ENCODE peak calls at places on chromosomes 1 and 21, in eight cellular contexts. J is psoas muscle; E is MM.1S; I is breast epithelium; T is endodermal cell; B is uterus; O is IMR-90; Z is CD8-positive, alpha-beta memory T cell. X is an unnamed sample.

GRCh38 chr21:39660596-39660995 is 47.9 kb downstream of the B3GALT5 start:
- DNase-seq in J (no peak), E (no peak), I (no peak), T (peak; percentile 60), B (peak; percentile 31), O (peak; percentile 83), Z (no peak), X (peak; percentile 23)

GRCh38 chr1:19734472-19734999 is 65.2 kb downstream of the TMCO4 start:
- DNase-seq in J (no peak), E (no peak), I (no peak), T (no peak), B (no peak), O (peak; percentile 27), Z (no peak), X (no peak)

GRCh38 chr1:19395678-19396192 is 83.6 kb downstream of the SLC66A1 start:
- DNase-seq in J (no peak), E (no peak), I (no peak), T (no peak), B (no peak), O (peak; percentile 83), Z (no peak), X (peak; percentile 74)

GRCh38 chr1:88984553-88984945 is 7.9 kb downstream of the KYAT3 start:
- DNase-seq in J (no peak), E (no peak), I (no peak), T (no peak), B (no peak), O (no peak), Z (no peak), X (no peak)

GRCh38 chr1:175572932-175573871 is 170.2 kb downstream of the TNR start:
- DNase-seq in J (no peak), E (no peak), I (no peak), T (no peak), B (peak; percentile 28), O (no peak), Z (no peak), X (peak; percentile 41)

GRCh38 chr1:153578936-153579335 is 13.3 kb upstream of the S100A2 start:
- DNase-seq in J (no peak), E (no peak), I (no peak), T (peak; percentile 69), B (no peak), O (no peak), Z (no peak), X (no peak)

GRCh38 chr1:33140153-33141149 is 41.4 kb downstream of the TRIM62 start:
- DNase-seq in J (no peak), E (no peak), I (peak; percentile 38), T (peak; percentile 84), B (no peak), O (peak; percentile 61), Z (no peak), X (peak; percentile 31)

GRCh38 chr1:212281589-212281988 is 3.6 kb upstream of the PPP2R5A start:
- DNase-seq in J (no peak), E (no peak), I (no peak), T (no peak), B (no peak), O (peak; percentile 90), Z (no peak), X (no peak)

GRCh38 chr21:33196956-33197374 is 32.8 kb upstream of the IFNAR2 start:
- DNase-seq in J (peak; percentile 58), E (peak; percentile 81), I (no peak), T (peak; percentile 91), B (peak; percentile 51), O (peak; percentile 62), Z (peak; percentile 32), X (peak; percentile 70)

GRCh38 chr1:181159451-181160151 is 71.1 kb downstream of the IER5 start:
- DNase-seq in J (no peak), E (peak; percentile 83), I (no peak), T (no peak), B (peak; percentile 29), O (peak; percentile 55), Z (peak; percentile 42), X (peak; percentile 98)

GRCh38 chr1:207825719-207826556 is 74.1 kb downstream of the CD46 start:
- DNase-seq in J (peak; percentile 82), E (peak; percentile 96), I (no peak), T (no peak), B (peak; percentile 50), O (peak; percentile 63), Z (peak; percentile 60), X (no peak)

GRCh38 chr21:9739240-9739639 is 782.1 kb upstream of the TPTE start:
- DNase-seq in J (no peak), E (no peak), I (no peak), T (no peak), B (no peak), O (no peak), Z (no peak), X (no peak)

GRCh38 chr1:169933999-169934725 is 40.5 kb upstream of the SCYL3 start:
- DNase-seq in J (no peak), E (no peak), I (no peak), T (no peak), B (no peak), O (no peak), Z (no peak), X (no peak)

GRCh38 chr1:235919797-235920475 is 53.2 kb upstream of the LYST start:
- DNase-seq in J (no peak), E (no peak), I (no peak), T (peak; percentile 78), B (no peak), O (peak; percentile 84), Z (no peak), X (peak; percentile 75)

GRCh38 chr1:169999357-169999756 is 75.1 kb downstream of the KIFAP3 start:
- DNase-seq in J (no peak), E (no peak), I (no peak), T (no peak), B (peak; percentile 44), O (peak; percentile 84), Z (no peak), X (peak; percentile 65)

GRCh38 chr1:65027699-65028358 is 61.5 kb upstream of the JAK1 start:
- DNase-seq in J (peak; percentile 82), E (no peak), I (peak; percentile 85), T (no peak), B (peak; percentile 43), O (no peak), Z (no peak), X (no peak)

GRCh38 chr1:206855863-206856262 is 9.6 kb upstream of the IL20 start:
- DNase-seq in J (no peak), E (no peak), I (no peak), T (no peak), B (no peak), O (no peak), Z (no peak), X (no peak)

GRCh38 chr1:117051224-117052064 is 8.7 kb upstream of the TTF2 start:
- DNase-seq in J (no peak), E (no peak), I (peak; percentile 52), T (no peak), B (no peak), O (no peak), Z (no peak), X (peak; percentile 13)

GRCh38 chr1:49408346-49408745 is 615.4 kb downstream of the AGBL4 start:
- DNase-seq in J (no peak), E (no peak), I (no peak), T (no peak), B (no peak), O (no peak), Z (no peak), X (no peak)

GRCh38 chr1:145983206-145983675 is 13.1 kb downstream of the TXNIP start:
- DNase-seq in J (peak; percentile 86), E (no peak), I (peak; percentile 55), T (no peak), B (peak; percentile 47), O (no peak), Z (no peak), X (no peak)

GRCh38 chr1:174040387-174040786 is 18.2 kb upstream of the RC3H1 start:
- DNase-seq in J (no peak), E (no peak), I (no peak), T (no peak), B (no peak), O (peak; percentile 95), Z (no peak), X (peak; percentile 51)

GRCh38 chr1:23578311-23578996 is 19.2 kb upstream of the ID3 start:
- DNase-seq in J (no peak), E (no peak), I (no peak), T (no peak), B (no peak), O (peak; percentile 72), Z (no peak), X (no peak)

GRCh38 chr1:118396824-118397530 is 211.9 kb upstream of the SPAG17 start:
- DNase-seq in J (peak; percentile 59), E (no peak), I (no peak), T (no peak), B (no peak), O (no peak), Z (no peak), X (no peak)

GRCh38 chr1:214228976-214229375 is 52.0 kb upstream of the SMYD2 start:
- DNase-seq in J (peak; percentile 77), E (no peak), I (no peak), T (no peak), B (no peak), O (no peak), Z (no peak), X (no peak)

GRCh38 chr21:19420607-19421006 is 1017.0 kb upstream of the TMPRSS15 start:
- DNase-seq in J (no peak), E (no peak), I (no peak), T (no peak), B (no peak), O (no peak), Z (no peak), X (no peak)

GRCh38 chr1:221171768-221172167 is 292.5 kb downstream of the HLX start:
- DNase-seq in J (no peak), E (no peak), I (no peak), T (no peak), B (no peak), O (no peak), Z (no peak), X (no peak)

GRCh38 chr1:25820247-25821111 is 725 bp downstream of the MTFR1L start:
- DNase-seq in J (peak; percentile 68), E (peak; percentile 73), I (no peak), T (peak; percentile 88), B (no peak), O (peak; percentile 61), Z (peak; percentile 54), X (peak; percentile 76)

GRCh38 chr1:248863011-248863881 is 4.4 kb upstream of the ZNF692 start:
- DNase-seq in J (peak; percentile 91), E (peak; percentile 80), I (peak; percentile 83), T (peak; percentile 90), B (peak; percentile 85), O (peak; percentile 47), Z (peak; percentile 83), X (peak; percentile 43)
- H3K27ac ChIP-seq in J (peak overlapping the region; percentile 25), E (no peak overlapping the region), I (peak overlapping the region; percentile 54), T (no peak overlapping the region), B (peak overlapping the region; percentile 62), O (peak overlapping the region; percentile 8), Z (peak overlapping the region; percentile 51), X (peak overlapping the region; percentile 53)

GRCh38 chr1:18239671-18240070 is 132.1 kb downstream of the IGSF21 start:
- DNase-seq in J (no peak), E (no peak), I (no peak), T (no peak), B (no peak), O (peak; percentile 3), Z (no peak), X (peak; percentile 23)
- H3K27ac ChIP-seq in J (no peak overlapping the region), E (no peak overlapping the region), I (no peak overlapping the region), T (no peak overlapping the region), B (no peak overlapping the region), O (no peak overlapping the region), Z (no peak overlapping the region), X (no peak overlapping the region)

GRCh38 chr1:8213136-8213535 is 104.8 kb upstream of the SLC45A1 start:
- DNase-seq in J (no peak), E (no peak), I (no peak), T (no peak), B (no peak), O (no peak), Z (no peak), X (no peak)
- H3K27ac ChIP-seq in J (no peak overlapping the region), E (no peak overlapping the region), I (no peak overlapping the region), T (no peak overlapping the region), B (no peak overlapping the region), O (peak overlapping the region; percentile 89), Z (no peak overlapping the region), X (peak overlapping the region; percentile 97)

GRCh38 chr1:161864577-161864976 is 98.5 kb downstream of the ATF6 start:
- DNase-seq in J (no peak), E (no peak), I (no peak), T (no peak), B (peak; percentile 14), O (peak; percentile 51), Z (no peak), X (no peak)
- H3K27ac ChIP-seq in J (no peak overlapping the region), E (no peak overlapping the region), I (no peak overlapping the region), T (no peak overlapping the region), B (no peak overlapping the region), O (no peak overlapping the region), Z (no peak overlapping the region), X (no peak overlapping the region)